ENCODE peak calls at places on chromosome X, in six cellular contexts. H is HAP-1, V is iPS DF 6.9, W is heart left ventricle, M is GM23248, G is foreskin fibroblast. B is an unnamed sample.

GRCh38 chrX:13489451-13489850 is 80.0 kb upstream of the EGFL6 start:
- DNase-seq in H (no peak), V (no peak), W (no peak), M (peak; percentile 82), G (peak; percentile 41), B (peak; percentile 86)

GRCh38 chrX:47184486-47184885 is 9.1 kb upstream of the UBA1 start:
- DNase-seq in H (no peak), V (no peak), W (no peak), M (no peak), G (no peak), B (no peak)

GRCh38 chrX:78997870-78998558 is 52.8 kb downstream of the P2RY10 start:
- DNase-seq in H (no peak), V (no peak), W (peak; percentile 28), M (no peak), G (no peak), B (no peak)

GRCh38 chrX:103791233-103791632 is 14.6 kb downstream of the PLP1 start:
- DNase-seq in H (no peak), V (no peak), W (no peak), M (peak; percentile 17), G (no peak), B (no peak)

GRCh38 chrX:39873111-39873510 is 224.6 kb downstream of the BCOR start:
- DNase-seq in H (no peak), V (no peak), W (no peak), M (no peak), G (no peak), B (no peak)

GRCh38 chrX:37423864-37424569 is 74.9 kb downstream of the PRRG1 start:
- DNase-seq in H (no peak), V (no peak), W (no peak), M (no peak), G (no peak), B (no peak)

GRCh38 chrX:21725498-21725897 is 32.4 kb downstream of the SMPX start:
- DNase-seq in H (no peak), V (no peak), W (no peak), M (peak; percentile 61), G (peak; percentile 11), B (peak; percentile 64)

GRCh38 chrX:112341598-112341997 is 259.0 kb upstream of the TRPC5 start:
- DNase-seq in H (no peak), V (no peak), W (no peak), M (peak; percentile 66), G (no peak), B (peak; percentile 54)

GRCh38 chrX:80879143-80879542 is 69.5 kb upstream of the BRWD3 start:
- DNase-seq in H (peak; percentile 18), V (no peak), W (no peak), M (peak; percentile 13), G (no peak), B (no peak)

GRCh38 chrX:152847281-152847680 is 16.4 kb downstream of the NSDHL start:
- DNase-seq in H (no peak), V (no peak), W (no peak), M (no peak), G (no peak), B (no peak)

GRCh38 chrX:129759576-129760061 is 20.1 kb upstream of the SASH3 start:
- DNase-seq in H (no peak), V (no peak), W (no peak), M (peak; percentile 53), G (peak; percentile 48), B (peak; percentile 84)

GRCh38 chrX:7647826-7648225 is 195.1 kb upstream of the VCX start:
- DNase-seq in H (no peak), V (no peak), W (no peak), M (no peak), G (no peak), B (no peak)

GRCh38 chrX:9369802-9370291 is 95.0 kb upstream of the TBL1X start:
- DNase-seq in H (no peak), V (no peak), W (no peak), M (no peak), G (no peak), B (no peak)

GRCh38 chrX:110407910-110408545 is 49.4 kb downstream of the RTL9 start:
- DNase-seq in H (peak; percentile 86), V (no peak), W (no peak), M (peak; percentile 61), G (no peak), B (peak; percentile 78)

GRCh38 chrX:18377802-18378201 is 23.3 kb upstream of the SCML2 start:
- DNase-seq in H (peak; percentile 73), V (no peak), W (no peak), M (peak; percentile 33), G (no peak), B (peak; percentile 20)

GRCh38 chrX:57929373-57929772 is 19.1 kb upstream of the ZXDA start:
- DNase-seq in H (peak; percentile 30), V (no peak), W (no peak), M (peak; percentile 45), G (no peak), B (peak; percentile 25)

GRCh38 chrX:65874110-65874509 is 165.8 kb downstream of the VSIG4 start:
- DNase-seq in H (no peak), V (no peak), W (no peak), M (no peak), G (no peak), B (no peak)

GRCh38 chrX:130566028-130566683 is 164.4 kb downstream of the RBMX2 start:
- DNase-seq in H (no peak), V (peak; percentile 2), W (no peak), M (no peak), G (no peak), B (no peak)

GRCh38 chrX:10579018-10579752 is 41.2 kb downstream of the MID1 start:
- DNase-seq in H (no peak), V (no peak), W (no peak), M (peak; percentile 74), G (peak; percentile 54), B (peak; percentile 89)

GRCh38 chrX:18871161-18871880 is 112.6 kb downstream of the PHKA2 start:
- DNase-seq in H (no peak), V (no peak), W (no peak), M (no peak), G (no peak), B (peak; percentile 13)

GRCh38 chrX:80335062-80335830 is 85.0 kb upstream of the TENT5D start:
- DNase-seq in H (peak; percentile 64), V (peak; percentile 13), W (peak; percentile 54), M (peak; percentile 21), G (no peak), B (peak; percentile 14)

GRCh38 chrX:88397551-88397950 is 349.5 kb upstream of the CPXCR1 start:
- DNase-seq in H (no peak), V (no peak), W (no peak), M (no peak), G (no peak), B (no peak)

GRCh38 chrX:119482497-119483480 is 14.5 kb downstream of the SLC25A5 start:
- DNase-seq in H (peak; percentile 88), V (no peak), W (peak; percentile 84), M (peak; percentile 71), G (no peak), B (peak; percentile 35)

GRCh38 chrX:39431893-39432292 is 630.6 kb downstream of the MID1IP1 start:
- DNase-seq in H (no peak), V (no peak), W (no peak), M (no peak), G (no peak), B (no peak)

GRCh38 chrX:19332983-19333382 is 10.7 kb upstream of the PDHA1 start:
- DNase-seq in H (no peak), V (no peak), W (peak; percentile 60), M (peak; percentile 10), G (peak; percentile 23), B (peak; percentile 30)

GRCh38 chrX:119398974-119399771 is at the start of gene SLC25A43:
- DNase-seq in H (peak; percentile 71), V (no peak), W (peak; percentile 68), M (peak; percentile 61), G (no peak), B (peak; percentile 20)

GRCh38 chrX:45422216-45422925 is 221.7 kb upstream of the DIPK2B start:
- DNase-seq in H (no peak), V (no peak), W (no peak), M (peak; percentile 39), G (no peak), B (peak; percentile 45)

GRCh38 chrX:115650449-115650848 is 89.5 kb downstream of the PLS3 start:
- DNase-seq in H (no peak), V (no peak), W (no peak), M (peak; percentile 21), G (no peak), B (no peak)
- H3K4me3 ChIP-seq in H (no peak overlapping the region), V (no peak overlapping the region), W (no peak overlapping the region), M (no peak overlapping the region), G (no peak overlapping the region), B (no peak overlapping the region)

DNA sequence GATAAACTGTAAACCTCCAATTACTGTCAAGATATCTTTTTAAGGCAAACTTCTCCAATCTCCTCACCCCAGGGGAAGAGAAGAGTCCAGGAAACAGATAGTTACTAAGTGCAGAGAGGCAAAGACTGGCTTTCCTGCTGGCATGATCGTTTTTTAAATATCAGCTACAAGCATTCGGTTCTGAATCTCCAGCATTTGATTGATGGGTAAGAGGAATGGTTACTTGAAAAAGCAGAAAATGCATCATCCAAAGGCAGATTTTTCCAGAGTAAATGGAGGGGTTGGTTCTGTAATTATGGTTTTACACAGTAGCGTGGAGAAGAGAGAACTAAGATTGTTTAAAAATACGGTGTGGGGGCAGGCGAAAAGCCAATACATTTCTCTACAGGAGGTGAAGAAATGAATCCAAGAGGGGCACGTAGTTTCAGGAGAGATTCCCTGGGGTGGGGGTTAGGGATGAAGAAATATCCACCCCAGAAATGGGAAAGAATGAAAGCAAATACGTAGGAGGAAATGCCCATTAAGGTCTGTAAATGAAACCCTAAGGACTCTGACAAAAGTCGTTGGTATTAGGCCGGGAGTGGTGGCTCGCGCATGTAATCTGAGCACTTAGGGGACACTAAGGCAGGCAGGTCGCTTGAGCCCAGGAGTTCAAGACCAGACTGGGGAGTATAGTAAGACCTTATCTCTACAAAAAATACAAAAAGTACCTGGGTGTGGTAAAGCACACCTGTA is 248.3 kb downstream of the DHRSX start:
- DNase-seq in H (no peak), V (no peak), W (no peak), M (no peak), G (no peak), B (no peak)
- H3K4me3 ChIP-seq in H (no peak overlapping the region), V (no peak overlapping the region), W (no peak overlapping the region), M (no peak overlapping the region), G (no peak overlapping the region), B (no peak overlapping the region)

GRCh38 chrX:77622672-77623071 is 163.3 kb downstream of the ATRX start:
- DNase-seq in H (no peak), V (no peak), W (no peak), M (no peak), G (no peak), B (no peak)
- H3K4me3 ChIP-seq in H (no peak overlapping the region), V (no peak overlapping the region), W (no peak overlapping the region), M (no peak overlapping the region), G (no peak overlapping the region), B (no peak overlapping the region)

DNA sequence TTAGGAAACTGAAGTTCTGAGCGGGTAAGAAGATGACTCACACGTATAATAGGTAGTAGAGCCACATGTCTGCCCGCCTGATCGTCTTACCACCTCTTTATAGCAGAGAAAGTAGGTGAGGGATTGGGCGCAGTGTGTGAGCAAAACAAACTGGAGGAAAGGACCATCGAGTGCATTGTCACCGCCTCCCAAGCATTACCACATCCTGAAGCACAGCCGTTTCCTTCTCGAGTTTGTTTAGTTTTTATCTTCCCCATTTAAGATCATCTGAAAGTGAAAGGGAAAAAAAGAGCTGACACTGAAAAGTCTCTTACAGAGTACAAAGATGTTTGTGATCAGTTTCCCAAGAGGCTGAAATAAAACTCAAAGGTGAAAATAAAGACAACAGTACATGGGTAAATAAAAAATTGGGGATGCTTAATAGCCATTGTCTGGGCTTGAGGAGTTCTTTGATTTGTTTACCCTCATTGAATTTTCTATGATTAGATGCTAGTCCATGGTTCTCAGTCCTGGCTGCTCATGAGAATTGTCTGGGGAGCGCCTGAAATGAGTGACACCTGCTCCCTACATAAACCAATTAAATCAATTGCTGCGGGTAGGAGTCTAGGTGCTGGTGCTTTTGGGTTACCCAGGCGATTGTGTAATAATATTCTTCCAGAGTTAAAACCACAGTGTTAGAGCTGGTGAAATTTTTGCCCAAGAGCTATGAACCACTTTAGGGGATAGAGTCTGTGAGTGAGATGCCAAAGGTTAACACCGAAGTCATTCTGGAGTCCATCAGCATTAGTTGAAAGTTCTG is 15.0 kb downstream of the PDK3 start:
- DNase-seq in H (no peak), V (no peak), W (no peak), M (no peak), G (no peak), B (peak; percentile 6)
- H3K4me3 ChIP-seq in H (no peak overlapping the region), V (no peak overlapping the region), W (no peak overlapping the region), M (no peak overlapping the region), G (no peak overlapping the region), B (no peak overlapping the region)

B was measured in fibroblast of mammary gland.